ENCODE peak calls at places on chromosomes 1 and 21, in nine cellular contexts. One of them, this sample, is unnamed.
A peak's percentile ranks its signal among the peaks of the same experiment; 100 is the strongest.

GRCh38 chr21:18951291-18952038 is 547.9 kb upstream of the TMPRSS15 start:
- DNase-seq in coronary artery: no peak
- DNase-seq in DND-41: peak; percentile 9
- DNase-seq in cardiac muscle cell: no peak
- DNase-seq in heart right ventricle: no peak
- DNase-seq in GM23338: peak; percentile 93
- DNase-seq in colonic mucosa: peak; percentile 42
- DNase-seq in Caco-2: peak; percentile 39
- DNase-seq in tibial artery: no peak
- DNase-seq in this sample: peak; percentile 13

GRCh38 chr1:24201941-24202440 is 14.9 kb upstream of the IFNLR1 start:
- DNase-seq in coronary artery: peak; percentile 85
- DNase-seq in DND-41: peak; percentile 62
- DNase-seq in cardiac muscle cell: peak; percentile 94
- DNase-seq in heart right ventricle: peak; percentile 44
- DNase-seq in GM23338: peak; percentile 89
- DNase-seq in colonic mucosa: peak; percentile 96
- DNase-seq in Caco-2: peak; percentile 73
- DNase-seq in tibial artery: peak; percentile 95
- DNase-seq in this sample: peak; percentile 95

GRCh38 chr1:44377925-44378784 is 23.1 kb upstream of the ERI3 start:
- DNase-seq in coronary artery: no peak
- DNase-seq in DND-41: peak; percentile 50
- DNase-seq in cardiac muscle cell: peak; percentile 75
- DNase-seq in heart right ventricle: peak; percentile 15
- DNase-seq in GM23338: peak; percentile 95
- DNase-seq in colonic mucosa: peak; percentile 26
- DNase-seq in Caco-2: peak; percentile 40
- DNase-seq in tibial artery: peak; percentile 30
- DNase-seq in this sample: no peak

GRCh38 chr1:168454211-168454815 is 89.5 kb downstream of the XCL2 start:
- DNase-seq in coronary artery: no peak
- DNase-seq in DND-41: no peak
- DNase-seq in cardiac muscle cell: no peak
- DNase-seq in heart right ventricle: no peak
- DNase-seq in GM23338: no peak
- DNase-seq in colonic mucosa: no peak
- DNase-seq in Caco-2: no peak
- DNase-seq in tibial artery: no peak
- DNase-seq in this sample: no peak

GRCh38 chr1:11654571-11655262 is at the start of gene FBXO44:
- DNase-seq in coronary artery: no peak
- DNase-seq in DND-41: no peak
- DNase-seq in cardiac muscle cell: peak; percentile 10
- DNase-seq in heart right ventricle: peak; percentile 61
- DNase-seq in GM23338: peak; percentile 91
- DNase-seq in colonic mucosa: peak; percentile 70
- DNase-seq in Caco-2: peak; percentile 90
- DNase-seq in tibial artery: no peak
- DNase-seq in this sample: no peak

GRCh38 chr1:87367549-87367948 is 38.9 kb downstream of the LMO4 start:
- DNase-seq in coronary artery: no peak
- DNase-seq in DND-41: no peak
- DNase-seq in cardiac muscle cell: no peak
- DNase-seq in heart right ventricle: no peak
- DNase-seq in GM23338: no peak
- DNase-seq in colonic mucosa: no peak
- DNase-seq in Caco-2: no peak
- DNase-seq in tibial artery: no peak
- DNase-seq in this sample: no peak

GRCh38 chr21:38669186-38669585 is 136.5 kb upstream of the ETS2 start:
- DNase-seq in coronary artery: no peak
- DNase-seq in DND-41: peak; percentile 32
- DNase-seq in cardiac muscle cell: peak; percentile 60
- DNase-seq in heart right ventricle: no peak
- DNase-seq in GM23338: peak; percentile 60
- DNase-seq in colonic mucosa: peak; percentile 39
- DNase-seq in Caco-2: no peak
- DNase-seq in tibial artery: no peak
- DNase-seq in this sample: peak; percentile 4

GRCh38 chr1:179369751-179370341 is 4.1 kb downstream of the AXDND1 start:
- DNase-seq in coronary artery: no peak
- DNase-seq in DND-41: peak; percentile 46
- DNase-seq in cardiac muscle cell: peak; percentile 82
- DNase-seq in heart right ventricle: no peak
- DNase-seq in GM23338: peak; percentile 85
- DNase-seq in colonic mucosa: peak; percentile 39
- DNase-seq in Caco-2: no peak
- DNase-seq in tibial artery: no peak
- DNase-seq in this sample: peak; percentile 38

GRCh38 chr21:41713495-41714281 is 53.2 kb downstream of the RIPK4 start:
- DNase-seq in coronary artery: no peak
- DNase-seq in DND-41: no peak
- DNase-seq in cardiac muscle cell: no peak
- DNase-seq in heart right ventricle: no peak
- DNase-seq in GM23338: no peak
- DNase-seq in colonic mucosa: peak; percentile 63
- DNase-seq in Caco-2: peak; percentile 87
- DNase-seq in tibial artery: no peak
- DNase-seq in this sample: no peak

GRCh38 chr1:174963547-174964125 is 36.1 kb upstream of the CACYBP start:
- DNase-seq in coronary artery: no peak
- DNase-seq in DND-41: no peak
- DNase-seq in cardiac muscle cell: no peak
- DNase-seq in heart right ventricle: no peak
- DNase-seq in GM23338: no peak
- DNase-seq in colonic mucosa: peak; percentile 77
- DNase-seq in Caco-2: no peak
- DNase-seq in tibial artery: no peak
- DNase-seq in this sample: peak; percentile 90

GRCh38 chr1:101060992-101061391 is 35.4 kb upstream of the DPH5 start:
- DNase-seq in coronary artery: no peak
- DNase-seq in DND-41: no peak
- DNase-seq in cardiac muscle cell: no peak
- DNase-seq in heart right ventricle: no peak
- DNase-seq in GM23338: no peak
- DNase-seq in colonic mucosa: no peak
- DNase-seq in Caco-2: no peak
- DNase-seq in tibial artery: no peak
- DNase-seq in this sample: no peak

DNA sequence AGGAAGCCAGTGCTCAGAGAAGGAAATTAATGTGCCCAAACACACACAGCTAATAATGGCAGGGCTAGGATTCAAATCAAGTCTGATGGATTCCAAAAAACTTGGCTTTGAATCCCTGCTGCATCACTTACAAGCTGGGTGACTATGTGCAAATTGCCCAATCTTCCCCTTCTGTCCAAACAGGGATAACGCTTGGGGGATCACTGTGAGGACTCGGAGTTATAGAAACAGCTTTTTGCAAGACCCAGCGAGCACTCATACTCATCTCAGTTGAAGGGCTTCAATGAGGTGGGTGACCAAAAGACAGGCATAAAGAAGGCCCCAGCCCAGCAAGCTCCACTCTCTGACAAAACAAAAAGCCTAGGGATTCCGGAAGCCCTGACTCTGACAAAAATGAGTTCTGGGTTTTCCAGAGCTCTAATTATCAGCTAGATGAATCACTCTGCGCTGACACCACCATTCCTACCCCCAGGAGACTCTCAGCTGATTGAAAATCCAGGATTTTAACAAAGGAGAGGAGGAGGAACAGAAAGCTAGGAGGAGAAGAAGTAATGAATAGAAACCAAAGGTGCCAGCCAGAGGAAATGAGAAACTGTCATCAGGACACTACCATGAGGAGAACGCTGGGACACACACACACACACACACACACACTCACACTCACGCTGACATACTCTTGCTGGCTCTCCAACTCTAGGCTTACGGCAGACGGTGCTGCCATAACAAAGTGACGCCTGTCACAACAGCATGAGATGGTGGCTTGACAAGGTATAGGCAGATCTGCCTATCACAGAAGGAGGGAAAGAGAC is 1.6 kb upstream of the STK40 start:
- DNase-seq in coronary artery: no peak
- DNase-seq in DND-41: no peak
- DNase-seq in cardiac muscle cell: peak; percentile 94
- DNase-seq in heart right ventricle: no peak
- DNase-seq in GM23338: no peak
- DNase-seq in colonic mucosa: no peak
- DNase-seq in Caco-2: no peak
- DNase-seq in tibial artery: peak; percentile 59
- DNase-seq in this sample: no peak
- H3K4me3 ChIP-seq in coronary artery: peak overlapping the region; percentile 100
- H3K4me3 ChIP-seq in DND-41: peak overlapping the region; percentile 71
- H3K4me3 ChIP-seq in cardiac muscle cell: no peak overlapping the region
- H3K4me3 ChIP-seq in heart right ventricle: no peak overlapping the region
- H3K4me3 ChIP-seq in GM23338: peak overlapping the region; percentile 58
- H3K4me3 ChIP-seq in colonic mucosa: peak overlapping the region; percentile 96
- H3K4me3 ChIP-seq in Caco-2: peak overlapping the region; percentile 35
- H3K4me3 ChIP-seq in tibial artery: peak overlapping the region; percentile 94
- H3K4me3 ChIP-seq in this sample: peak overlapping the region; percentile 59

GRCh38 chr1:227901906-227902640 is 45.7 kb downstream of the WNT9A start:
- DNase-seq in coronary artery: no peak
- DNase-seq in DND-41: peak; percentile 16
- DNase-seq in cardiac muscle cell: peak; percentile 35
- DNase-seq in heart right ventricle: peak; percentile 5
- DNase-seq in GM23338: no peak
- DNase-seq in colonic mucosa: no peak
- DNase-seq in Caco-2: peak; percentile 68
- DNase-seq in tibial artery: no peak
- DNase-seq in this sample: no peak
- TF ChIP-seq CTCF in coronary artery: no peak
- TF ChIP-seq CTCF in DND-41: peak; percentile 14
- TF ChIP-seq CTCF in cardiac muscle cell: peak; percentile 15
- TF ChIP-seq CTCF in heart right ventricle: no peak
- TF ChIP-seq CTCF in GM23338: peak; percentile 46
- TF ChIP-seq CTCF in colonic mucosa: no peak
- TF ChIP-seq CTCF in Caco-2: peak; percentile 12
- TF ChIP-seq CTCF in tibial artery: no peak
- TF ChIP-seq CTCF in this sample: peak; percentile 15

GRCh38 chr1:206687915-206688442 is 3.3 kb downstream of the MAPKAPK2 start:
- DNase-seq in coronary artery: no peak
- DNase-seq in DND-41: no peak
- DNase-seq in cardiac muscle cell: no peak
- DNase-seq in heart right ventricle: no peak
- DNase-seq in GM23338: peak; percentile 84
- DNase-seq in colonic mucosa: no peak
- DNase-seq in Caco-2: no peak
- DNase-seq in tibial artery: no peak
- DNase-seq in this sample: no peak
- H3K4me3 ChIP-seq in coronary artery: peak overlapping the region; percentile 98
- H3K4me3 ChIP-seq in DND-41: no peak overlapping the region
- H3K4me3 ChIP-seq in cardiac muscle cell: peak overlapping the region; percentile 91
- H3K4me3 ChIP-seq in heart right ventricle: no peak overlapping the region
- H3K4me3 ChIP-seq in GM23338: peak overlapping the region; percentile 78
- H3K4me3 ChIP-seq in colonic mucosa: peak overlapping the region; percentile 2
- H3K4me3 ChIP-seq in Caco-2: no peak overlapping the region
- H3K4me3 ChIP-seq in tibial artery: peak overlapping the region; percentile 19
- H3K4me3 ChIP-seq in this sample: no peak overlapping the region

GRCh38 chr1:246607466-246607865 is 41.2 kb downstream of the CNST start:
- DNase-seq in coronary artery: no peak
- DNase-seq in DND-41: no peak
- DNase-seq in cardiac muscle cell: no peak
- DNase-seq in heart right ventricle: no peak
- DNase-seq in GM23338: peak; percentile 7
- DNase-seq in colonic mucosa: no peak
- DNase-seq in Caco-2: no peak
- DNase-seq in tibial artery: no peak
- DNase-seq in this sample: no peak

GRCh38 chr1:246609632-246610031 is 43.4 kb downstream of the CNST start:
- DNase-seq in coronary artery: no peak
- DNase-seq in DND-41: no peak
- DNase-seq in cardiac muscle cell: peak; percentile 20
- DNase-seq in heart right ventricle: no peak
- DNase-seq in GM23338: no peak
- DNase-seq in colonic mucosa: no peak
- DNase-seq in Caco-2: no peak
- DNase-seq in tibial artery: no peak
- DNase-seq in this sample: no peak

GRCh38 chr1:246613131-246613758 is 47.0 kb downstream of the CNST start:
- DNase-seq in coronary artery: no peak
- DNase-seq in DND-41: no peak
- DNase-seq in cardiac muscle cell: no peak
- DNase-seq in heart right ventricle: no peak
- DNase-seq in GM23338: no peak
- DNase-seq in colonic mucosa: no peak
- DNase-seq in Caco-2: no peak
- DNase-seq in tibial artery: no peak
- DNase-seq in this sample: no peak

DNA sequence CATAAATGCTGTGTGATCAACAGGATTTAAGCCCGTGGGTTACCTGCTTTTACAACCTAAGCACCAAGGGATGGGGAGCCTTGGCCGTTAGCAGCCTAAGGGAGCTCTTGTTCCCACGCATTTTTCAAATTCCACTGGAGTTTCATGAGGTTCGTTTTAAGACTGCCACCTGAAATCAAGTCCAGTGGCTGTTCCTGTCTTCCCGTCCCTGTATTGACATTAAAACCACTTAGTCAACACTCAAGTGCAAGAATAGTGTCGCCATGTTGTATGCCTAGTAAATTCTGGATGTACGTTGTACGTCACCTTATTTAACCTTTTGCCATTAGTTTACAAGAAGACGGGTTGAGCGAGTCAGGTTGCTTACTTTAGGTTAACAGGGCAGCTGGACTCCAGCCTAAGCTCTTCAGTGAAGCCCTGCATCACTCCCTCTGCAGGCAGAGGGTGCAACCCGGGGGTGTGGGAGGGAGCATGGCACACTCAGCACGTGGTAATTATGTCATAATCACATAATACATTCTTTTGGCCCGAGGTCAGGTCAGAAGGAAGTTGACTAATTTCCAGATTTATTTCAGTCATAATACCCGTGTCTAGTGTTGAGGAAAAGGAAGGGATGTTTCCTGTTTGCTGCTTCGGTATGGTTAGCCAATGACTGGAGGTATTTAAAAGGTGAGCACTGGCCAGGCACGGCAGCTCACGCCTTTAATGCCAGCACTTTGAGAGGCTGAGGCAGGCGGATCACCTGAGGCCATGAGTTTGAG is 42.5 kb downstream of the CNST start:
- DNase-seq in coronary artery: no peak
- DNase-seq in DND-41: no peak
- DNase-seq in cardiac muscle cell: peak; percentile 95
- DNase-seq in heart right ventricle: peak; percentile 54
- DNase-seq in GM23338: peak; percentile 68
- DNase-seq in colonic mucosa: peak; percentile 78
- DNase-seq in Caco-2: peak; percentile 91
- DNase-seq in tibial artery: peak; percentile 79
- DNase-seq in this sample: peak; percentile 100
- TF ChIP-seq CTCF in coronary artery: no peak
- TF ChIP-seq CTCF in DND-41: no peak
- TF ChIP-seq CTCF in cardiac muscle cell: peak; percentile 23
- TF ChIP-seq CTCF in heart right ventricle: no peak
- TF ChIP-seq CTCF in GM23338: no peak
- TF ChIP-seq CTCF in colonic mucosa: no peak
- TF ChIP-seq CTCF in Caco-2: no peak
- TF ChIP-seq CTCF in tibial artery: peak; percentile 12
- TF ChIP-seq CTCF in this sample: peak; percentile 45

This sample was measured in LNCaP clone FGC.